ENCODE peak calls at places on chromosomes 12 and 14, in nine cellular contexts. F is GM10248, Q is lower leg skin, E is lung, B is lower lobe of right lung, K is heart left ventricle, M is B cell, J is body of pancreas, H is fibroblast of lung. L is an unnamed sample.

GRCh38 chr12:26361964-26362363 is 166.6 kb downstream of the SSPN start:
- DNase-seq in F (no peak), Q (no peak), E (no peak), B (no peak), K (no peak), M (no peak), J (no peak), H (no peak), L (no peak)

GRCh38 chr12:47222960-47223847 is 143.4 kb upstream of the AMIGO2 start:
- DNase-seq in F (no peak), Q (no peak), E (no peak), B (no peak), K (no peak), M (no peak), J (no peak), H (no peak), L (no peak)

GRCh38 chr12:123389560-123390351 is 5.8 kb downstream of the KMT5A start:
- DNase-seq in F (peak; percentile 76), Q (no peak), E (peak; percentile 81), B (peak; percentile 86), K (peak; percentile 75), M (peak; percentile 77), J (peak; percentile 64), H (no peak), L (peak; percentile 38)

GRCh38 chr12:51517800-51518199 is 73.2 kb upstream of the SCN8A start:
- DNase-seq in F (no peak), Q (no peak), E (no peak), B (no peak), K (no peak), M (no peak), J (no peak), H (no peak), L (no peak)

GRCh38 chr14:69346710-69347109 is 51.4 kb downstream of the ERH start:
- DNase-seq in F (peak; percentile 56), Q (no peak), E (no peak), B (no peak), K (peak; percentile 52), M (no peak), J (peak; percentile 23), H (peak; percentile 9), L (peak; percentile 77)

GRCh38 chr14:91883770-91884169 is 16.4 kb upstream of the TC2N start:
- DNase-seq in F (no peak), Q (peak; percentile 84), E (no peak), B (no peak), K (peak; percentile 62), M (no peak), J (no peak), H (peak; percentile 29), L (no peak)

GRCh38 chr12:51269174-51270066 is 795 bp downstream of the SMAGP start:
- DNase-seq in F (peak; percentile 45), Q (no peak), E (peak; percentile 72), B (peak; percentile 81), K (peak; percentile 34), M (peak; percentile 81), J (peak; percentile 78), H (peak; percentile 41), L (peak; percentile 62)

GRCh38 chr12:107539196-107539939 is 146.2 kb upstream of the PWP1 start:
- DNase-seq in F (no peak), Q (no peak), E (no peak), B (no peak), K (no peak), M (no peak), J (no peak), H (no peak), L (no peak)

GRCh38 chr14:36553650-36554260 is 28.7 kb downstream of the NKX2-8 start:
- DNase-seq in F (peak; percentile 33), Q (no peak), E (no peak), B (no peak), K (no peak), M (no peak), J (peak; percentile 25), H (peak; percentile 60), L (no peak)

GRCh38 chr14:80784824-80785223 is 156.7 kb downstream of the CEP128 start:
- DNase-seq in F (no peak), Q (no peak), E (no peak), B (no peak), K (no peak), M (no peak), J (no peak), H (peak; percentile 55), L (no peak)

GRCh38 chr12:104910196-104910840 is 47.8 kb downstream of the SLC41A2 start:
- DNase-seq in F (no peak), Q (no peak), E (no peak), B (no peak), K (no peak), M (no peak), J (no peak), H (peak; percentile 37), L (no peak)

GRCh38 chr12:53290661-53291060 is 4.7 kb upstream of the PFDN5 start:
- DNase-seq in F (no peak), Q (no peak), E (no peak), B (no peak), K (no peak), M (no peak), J (no peak), H (peak; percentile 24), L (no peak)

GRCh38 chr14:50333010-50333409 is 20.9 kb downstream of the DMAC2L start:
- DNase-seq in F (no peak), Q (no peak), E (no peak), B (no peak), K (peak; percentile 79), M (no peak), J (no peak), H (peak; percentile 87), L (no peak)

GRCh38 chr14:94581127-94581999 is at the start of gene SERPINA5:
- DNase-seq in F (no peak), Q (no peak), E (peak; percentile 33), B (no peak), K (peak; percentile 67), M (no peak), J (peak; percentile 92), H (no peak), L (peak; percentile 24)

GRCh38 chr12:78732481-78732880 is 132.1 kb upstream of the SYT1 start:
- DNase-seq in F (no peak), Q (no peak), E (no peak), B (no peak), K (no peak), M (no peak), J (no peak), H (no peak), L (no peak)

GRCh38 chr14:53894456-53894855 is 62.2 kb downstream of the BMP4 start:
- DNase-seq in F (peak; percentile 35), Q (no peak), E (no peak), B (no peak), K (no peak), M (no peak), J (no peak), H (peak; percentile 69), L (no peak)

GRCh38 chr14:58942516-58942915 is 246.0 kb upstream of the DAAM1 start:
- DNase-seq in F (no peak), Q (no peak), E (no peak), B (no peak), K (no peak), M (no peak), J (no peak), H (no peak), L (no peak)

GRCh38 chr14:95307402-95308041 is 12.2 kb downstream of the CLMN start:
- DNase-seq in F (no peak), Q (no peak), E (no peak), B (peak; percentile 61), K (peak; percentile 52), M (no peak), J (peak; percentile 82), H (peak; percentile 42), L (no peak)

GRCh38 chr14:69181491-69181890 is 9.8 kb upstream of the EXD2 start:
- DNase-seq in F (no peak), Q (no peak), E (no peak), B (no peak), K (no peak), M (no peak), J (no peak), H (no peak), L (no peak)

GRCh38 chr14:102046337-102047278 is 40.2 kb downstream of the HSP90AA1 start:
- DNase-seq in F (peak; percentile 42), Q (peak; percentile 84), E (peak; percentile 79), B (peak; percentile 84), K (peak; percentile 90), M (no peak), J (peak; percentile 94), H (peak; percentile 76), L (peak; percentile 73)

DNA sequence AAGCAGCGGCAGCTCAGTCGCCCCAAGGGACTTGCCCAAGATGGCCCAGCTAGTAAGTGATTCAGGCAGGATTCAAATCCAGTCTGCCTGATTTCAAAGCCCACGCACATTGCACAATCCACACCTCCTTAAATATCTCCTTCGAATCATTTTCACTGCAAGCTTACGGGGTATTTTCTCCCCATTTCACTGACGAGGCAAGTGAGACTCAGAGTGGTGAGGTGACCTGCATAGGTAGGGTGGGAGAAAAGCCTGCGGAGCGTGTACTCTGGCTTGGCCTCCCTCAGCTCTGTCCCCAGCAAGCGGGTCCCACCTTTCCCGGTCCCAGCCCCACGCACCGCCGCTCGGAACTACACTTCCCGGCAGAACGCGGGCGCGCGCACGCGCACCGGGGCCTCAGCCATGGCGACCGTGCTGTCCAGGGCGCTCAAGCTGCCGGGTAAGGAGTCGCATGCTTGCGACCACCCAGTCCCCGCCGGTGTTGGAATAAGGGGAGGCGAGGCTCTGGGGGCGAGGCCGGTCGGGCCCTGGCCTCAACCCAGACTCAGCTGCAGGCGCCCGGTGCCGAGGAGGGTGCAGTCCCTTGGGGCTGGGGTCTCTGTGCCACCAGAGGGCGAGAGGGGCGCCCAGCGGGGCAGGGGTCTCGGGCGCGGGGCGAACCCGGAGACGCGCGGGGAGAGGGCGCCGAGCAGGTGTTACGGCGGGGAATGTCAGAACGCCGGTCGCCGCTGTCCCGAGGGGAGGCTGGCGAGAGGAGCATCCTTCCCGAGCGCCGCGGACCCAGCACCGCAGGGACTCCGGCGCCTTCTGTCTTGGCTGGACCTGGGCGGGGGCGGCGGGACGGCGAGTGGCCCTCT is at the start of gene FAM234B:
- DNase-seq in F (peak; percentile 87), Q (peak; percentile 64), E (peak; percentile 81), B (peak; percentile 87), K (peak; percentile 85), M (peak; percentile 88), J (peak; percentile 78), H (peak; percentile 52), L (peak; percentile 92)
- TF ChIP-seq CTCF in F (peak; percentile 7), Q (no peak), E (no peak), B (peak; percentile 15), K (peak; percentile 57), M (no peak), J (peak; percentile 2), H (no peak), L (no peak)

GRCh38 chr12:12608557-12608957 is 3.1 kb upstream of the CREBL2 start:
- DNase-seq in F (peak; percentile 55), Q (no peak), E (no peak), B (no peak), K (no peak), M (no peak), J (no peak), H (peak; percentile 7), L (no peak)
- TF ChIP-seq CTCF in F (peak; percentile 65), Q (no peak), E (no peak), B (no peak), K (no peak), M (no peak), J (peak; percentile 4), H (peak; percentile 6), L (no peak)

GRCh38 chr12:120640840-120641833 is 711 bp downstream of the CABP1 start:
- DNase-seq in F (peak; percentile 69), Q (no peak), E (peak; percentile 54), B (peak; percentile 67), K (peak; percentile 63), M (peak; percentile 72), J (peak; percentile 64), H (peak; percentile 39), L (peak; percentile 24)
- TF ChIP-seq CTCF in F (no peak), Q (no peak), E (no peak), B (no peak), K (no peak), M (no peak), J (no peak), H (no peak), L (no peak)

GRCh38 chr12:56257491-56258067 is 605 bp downstream of the ANKRD52 start:
- DNase-seq in F (no peak), Q (no peak), E (no peak), B (no peak), K (no peak), M (no peak), J (peak; percentile 39), H (no peak), L (peak; percentile 65)
- TF ChIP-seq CTCF in F (no peak), Q (no peak), E (no peak), B (no peak), K (no peak), M (no peak), J (no peak), H (no peak), L (no peak)